ENCODE peak calls at places on chromosomes 13 and 19, in eight cellular contexts. U is psoas muscle; S is stimulated activated CD8-positive, alpha-beta memory T cell treated with anti-CD3 and anti-CD28 coated beads, Interleukin-7, amount 100 ng/mL, for 1 hour; Y is activated effector memory CD4-positive, alpha-beta T cell treated with anti-CD3 and anti-CD28 coated beads, Interleukin-2, amount 50 U/mL, for 16 hours; M is brain pericyte; E is activated CD4-positive, alpha-beta memory T cell treated with anti-CD3 and anti-CD28 coated beads for 36 hours; I is mammary epithelial cell; N is activated naive CD4-positive, alpha-beta T cell. R is an unnamed sample.

GRCh38 chr19:14563989-14564650 is 7.7 kb downstream of the NDUFB7 start:
- DNase-seq in E (peak; percentile 74), I (peak; percentile 45), M (no peak), Y (peak; percentile 74), S (peak; percentile 5), N (no peak), U (peak; percentile 95), R (peak; percentile 56)

GRCh38 chr13:113630804-113631203 is 27.2 kb downstream of the ATP4B start:
- DNase-seq in E (no peak), Y (no peak), S (no peak), N (no peak), I (no peak), M (no peak), U (peak; percentile 12), R (no peak)

GRCh38 chr13:49060698-49061387 is 85.1 kb downstream of the FNDC3A start:
- DNase-seq in N (no peak), I (peak; percentile 33), Y (no peak), E (no peak), S (no peak), U (no peak), M (no peak), R (no peak)

GRCh38 chr19:43688059-43688763 is 18.2 kb upstream of the PLAUR start:
- DNase-seq in U (no peak), S (no peak), M (no peak), N (no peak), Y (no peak), I (no peak), E (no peak), R (no peak)

GRCh38 chr19:34404109-34404909 is at the start of gene PDCD2L:
- DNase-seq in S (peak; percentile 90), U (peak; percentile 96), M (peak; percentile 39), N (peak; percentile 88), E (peak; percentile 95), Y (peak; percentile 97), I (peak; percentile 81), R (peak; percentile 85)

GRCh38 chr13:98992355-98992754 is 14.5 kb upstream of the DOCK9 start:
- DNase-seq in U (no peak), E (no peak), S (no peak), I (peak; percentile 62), Y (no peak), N (no peak), M (no peak), R (no peak)

GRCh38 chr19:18128805-18129204 is 24.2 kb upstream of the PIK3R2 start:
- DNase-seq in M (no peak), N (no peak), U (no peak), E (no peak), S (no peak), I (no peak), Y (no peak), R (no peak)

GRCh38 chr13:93368705-93369104 is 142.1 kb downstream of the GPC6 start:
- DNase-seq in E (no peak), I (no peak), N (no peak), S (no peak), Y (no peak), U (no peak), M (no peak), R (no peak)

GRCh38 chr13:59103004-59103768 is 1060.5 kb downstream of the DIAPH3 start:
- DNase-seq in N (no peak), S (no peak), Y (no peak), I (no peak), M (peak; percentile 18), E (no peak), U (no peak), R (no peak)

GRCh38 chr19:30293051-30293785 is 79.0 kb upstream of the ZNF536 start:
- DNase-seq in U (no peak), M (no peak), Y (no peak), I (no peak), E (no peak), S (no peak), N (no peak), R (no peak)

GRCh38 chr19:18029617-18030338 is 21.8 kb downstream of the ARRDC2 start:
- DNase-seq in Y (no peak), I (peak; percentile 37), U (peak; percentile 92), E (no peak), M (no peak), N (no peak), S (no peak), R (no peak)

GRCh38 chr13:71962126-71962525 is 95.1 kb upstream of the DACH1 start:
- DNase-seq in S (no peak), E (no peak), N (no peak), M (no peak), U (no peak), I (no peak), Y (no peak), R (no peak)

GRCh38 chr13:99124695-99125334 is 75.8 kb upstream of the UBAC2 start:
- DNase-seq in U (no peak), E (peak; percentile 38), M (no peak), I (peak; percentile 66), Y (no peak), S (no peak), N (no peak), R (no peak)

GRCh38 chr19:13154241-13154778 is 4.1 kb downstream of the IER2 start:
- DNase-seq in M (no peak), Y (peak; percentile 86), U (peak; percentile 94), I (peak; percentile 80), N (no peak), E (peak; percentile 87), S (no peak), R (no peak)

GRCh38 chr13:99382428-99383133 is 75.4 kb upstream of the GPR183 start:
- DNase-seq in E (peak; percentile 57), S (no peak), N (no peak), Y (peak; percentile 77), I (peak; percentile 14), M (no peak), U (no peak), R (no peak)

R was measured in NCI-H1048.